ENCODE peak calls at places on chromosome 15, in five cellular contexts. One of them, this sample, is unnamed.
A peak's percentile ranks its signal among the peaks of the same experiment; 100 is the strongest.

GRCh38 chr15:47218295-47218694 is 499.0 kb upstream of the SEMA6D start:
- DNase-seq in ovary: no peak
- DNase-seq in BJ: no peak
- DNase-seq in fibroblast of pulmonary artery: no peak
- DNase-seq in IMR-90: no peak
- DNase-seq in this sample: no peak

GRCh38 chr15:94282269-94283250 is 51.2 kb downstream of the MCTP2 start:
- DNase-seq in fibroblast of pulmonary artery: peak; percentile 14
- DNase-seq in IMR-90: no peak
- DNase-seq in BJ: no peak
- DNase-seq in ovary: no peak
- DNase-seq in this sample: no peak

GRCh38 chr15:84766461-84767005 is 18.1 kb downstream of the ZNF592 start:
- DNase-seq in fibroblast of pulmonary artery: no peak
- DNase-seq in BJ: peak; percentile 46
- DNase-seq in ovary: no peak
- DNase-seq in IMR-90: no peak
- DNase-seq in this sample: no peak

GRCh38 chr15:58241872-58242271 is 103.7 kb downstream of the AQP9 start:
- DNase-seq in fibroblast of pulmonary artery: no peak
- DNase-seq in IMR-90: no peak
- DNase-seq in BJ: no peak
- DNase-seq in ovary: no peak
- DNase-seq in this sample: no peak

GRCh38 chr15:57395292-57395691 is 19.0 kb downstream of the CGNL1 start:
- DNase-seq in fibroblast of pulmonary artery: peak; percentile 66
- DNase-seq in IMR-90: peak; percentile 68
- DNase-seq in BJ: peak; percentile 66
- DNase-seq in ovary: no peak
- DNase-seq in this sample: no peak

GRCh38 chr15:58346361-58346760 is 85.4 kb upstream of the LIPC start:
- DNase-seq in BJ: no peak
- DNase-seq in fibroblast of pulmonary artery: peak; percentile 49
- DNase-seq in IMR-90: no peak
- DNase-seq in ovary: no peak
- DNase-seq in this sample: no peak

GRCh38 chr15:37818152-37818677 is 116.2 kb upstream of the TMCO5A start:
- DNase-seq in ovary: no peak
- DNase-seq in BJ: no peak
- DNase-seq in fibroblast of pulmonary artery: no peak
- DNase-seq in IMR-90: no peak
- DNase-seq in this sample: no peak

GRCh38 chr15:83115831-83116565 is 8.6 kb downstream of the TM6SF1 start:
- DNase-seq in ovary: no peak
- DNase-seq in BJ: no peak
- DNase-seq in fibroblast of pulmonary artery: no peak
- DNase-seq in IMR-90: no peak
- DNase-seq in this sample: no peak

GRCh38 chr15:40493089-40493840 is 22.5 kb downstream of the CHST14 start:
- DNase-seq in ovary: no peak
- DNase-seq in IMR-90: no peak
- DNase-seq in BJ: no peak
- DNase-seq in fibroblast of pulmonary artery: no peak
- DNase-seq in this sample: no peak

GRCh38 chr15:89863918-89864317 is 29.9 kb downstream of the AP3S2 start:
- DNase-seq in BJ: no peak
- DNase-seq in ovary: no peak
- DNase-seq in IMR-90: no peak
- DNase-seq in fibroblast of pulmonary artery: peak; percentile 40
- DNase-seq in this sample: no peak
- TF ChIP-seq CTCF in BJ: peak; percentile 20
- TF ChIP-seq CTCF in ovary: no peak
- TF ChIP-seq CTCF in IMR-90: no peak
- TF ChIP-seq CTCF in fibroblast of pulmonary artery: peak; percentile 6
- TF ChIP-seq CTCF in this sample: no peak

DNA sequence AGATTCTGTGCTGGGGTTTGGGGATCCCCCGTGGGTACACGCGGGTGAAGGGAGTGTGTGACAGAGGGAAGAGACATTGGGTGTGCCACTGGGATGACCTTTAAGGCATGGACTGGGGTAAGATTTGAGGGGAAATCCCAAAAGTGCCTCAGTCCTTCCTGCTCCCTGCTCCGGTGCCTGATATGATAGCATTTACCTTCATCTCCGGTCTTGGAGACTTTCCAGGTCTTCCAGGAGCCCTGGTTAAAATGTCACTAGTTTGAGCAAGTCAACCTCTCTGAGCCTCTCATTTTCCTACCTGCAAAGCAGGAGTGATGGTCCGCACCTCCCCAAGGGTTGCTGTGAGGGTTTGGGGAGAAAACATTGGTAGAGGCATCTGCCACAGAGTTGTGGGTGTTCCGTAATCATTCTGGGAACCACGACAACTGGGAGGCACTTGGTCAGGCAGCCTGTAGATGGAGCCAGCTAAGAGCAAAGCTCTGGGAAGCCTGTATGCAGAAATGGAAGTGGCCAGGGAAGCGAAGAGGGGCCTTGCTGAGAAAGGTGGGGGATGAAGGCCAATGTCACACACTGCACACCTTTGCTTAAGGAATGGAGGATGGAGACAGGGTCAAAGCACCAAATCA is 33.9 kb upstream of the KIF23 start:
- DNase-seq in ovary: no peak
- DNase-seq in BJ: no peak
- DNase-seq in fibroblast of pulmonary artery: peak; percentile 29
- DNase-seq in IMR-90: peak; percentile 21
- DNase-seq in this sample: no peak
- TF ChIP-seq CTCF in ovary: no peak
- TF ChIP-seq CTCF in BJ: peak; percentile 35
- TF ChIP-seq CTCF in fibroblast of pulmonary artery: peak; percentile 38
- TF ChIP-seq CTCF in IMR-90: peak; percentile 29
- TF ChIP-seq CTCF in this sample: peak; percentile 16

GRCh38 chr15:73965094-73965729 is 26.9 kb downstream of the STOML1 start:
- DNase-seq in fibroblast of pulmonary artery: no peak
- DNase-seq in ovary: no peak
- DNase-seq in BJ: no peak
- DNase-seq in IMR-90: no peak
- DNase-seq in this sample: no peak
- TF ChIP-seq CTCF in fibroblast of pulmonary artery: no peak
- TF ChIP-seq CTCF in ovary: no peak
- TF ChIP-seq CTCF in BJ: no peak
- TF ChIP-seq CTCF in IMR-90: no peak
- TF ChIP-seq CTCF in this sample: peak; percentile 31

GRCh38 chr15:51375966-51376640 is 34.6 kb downstream of the GLDN start:
- DNase-seq in fibroblast of pulmonary artery: peak; percentile 24
- DNase-seq in ovary: no peak
- DNase-seq in IMR-90: peak; percentile 80
- DNase-seq in BJ: no peak
- DNase-seq in this sample: no peak

GRCh38 chr15:51377038-51377761 is 35.7 kb downstream of the GLDN start:
- DNase-seq in ovary: no peak
- DNase-seq in BJ: peak; percentile 74
- DNase-seq in fibroblast of pulmonary artery: peak; percentile 41
- DNase-seq in IMR-90: peak; percentile 93
- DNase-seq in this sample: no peak

GRCh38 chr15:51371271-51371670 is 29.8 kb downstream of the GLDN start:
- DNase-seq in ovary: no peak
- DNase-seq in IMR-90: no peak
- DNase-seq in fibroblast of pulmonary artery: no peak
- DNase-seq in BJ: no peak
- DNase-seq in this sample: no peak

GRCh38 chr15:51369451-51369761 is 28.0 kb downstream of the GLDN start:
- DNase-seq in fibroblast of pulmonary artery: no peak
- DNase-seq in BJ: no peak
- DNase-seq in IMR-90: no peak
- DNase-seq in ovary: no peak
- DNase-seq in this sample: no peak

GRCh38 chr15:51374131-51374530 is 32.7 kb downstream of the GLDN start:
- DNase-seq in fibroblast of pulmonary artery: no peak
- DNase-seq in IMR-90: no peak
- DNase-seq in BJ: no peak
- DNase-seq in ovary: no peak
- DNase-seq in this sample: no peak
- TF ChIP-seq CTCF in fibroblast of pulmonary artery: no peak
- TF ChIP-seq CTCF in IMR-90: no peak
- TF ChIP-seq CTCF in BJ: no peak
- TF ChIP-seq CTCF in ovary: no peak
- TF ChIP-seq CTCF in this sample: no peak

GRCh38 chr15:67421105-67421504 is 99.8 kb upstream of the C15orf61 start:
- DNase-seq in BJ: no peak
- DNase-seq in fibroblast of pulmonary artery: no peak
- DNase-seq in IMR-90: no peak
- DNase-seq in ovary: no peak
- DNase-seq in this sample: no peak

GRCh38 chr15:67419705-67420104 is 101.2 kb upstream of the C15orf61 start:
- DNase-seq in IMR-90: no peak
- DNase-seq in BJ: no peak
- DNase-seq in fibroblast of pulmonary artery: no peak
- DNase-seq in ovary: no peak
- DNase-seq in this sample: no peak

GRCh38 chr15:67420137-67420536 is 100.8 kb upstream of the C15orf61 start:
- DNase-seq in IMR-90: no peak
- DNase-seq in fibroblast of pulmonary artery: no peak
- DNase-seq in BJ: no peak
- DNase-seq in ovary: no peak
- DNase-seq in this sample: no peak

GRCh38 chr15:67416891-67417290 is 104.0 kb upstream of the C15orf61 start:
- DNase-seq in ovary: no peak
- DNase-seq in IMR-90: no peak
- DNase-seq in BJ: no peak
- DNase-seq in fibroblast of pulmonary artery: no peak
- DNase-seq in this sample: no peak

DNA sequence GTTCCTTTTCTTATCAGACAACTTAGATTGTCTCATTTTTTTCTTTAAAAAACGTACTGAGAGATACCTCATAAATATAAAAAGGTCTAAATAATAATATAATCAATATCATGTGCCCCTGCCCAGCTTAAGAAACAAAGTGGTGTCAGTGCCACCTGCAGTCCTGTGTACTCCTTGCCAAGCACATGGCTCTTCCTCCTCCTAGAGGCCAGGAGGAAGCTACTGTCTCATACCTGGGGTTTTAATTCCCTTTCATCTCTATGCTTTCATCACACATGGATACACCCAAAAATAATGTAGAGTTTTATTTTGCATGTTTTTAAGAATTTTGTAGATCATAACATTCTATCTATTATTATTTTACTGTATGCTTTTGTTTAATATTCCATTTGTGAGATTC is 98.6 kb upstream of the C15orf61 start:
- DNase-seq in ovary: no peak
- DNase-seq in fibroblast of pulmonary artery: no peak
- DNase-seq in IMR-90: no peak
- DNase-seq in BJ: no peak
- DNase-seq in this sample: no peak
- TF ChIP-seq CTCF in ovary: no peak
- TF ChIP-seq CTCF in fibroblast of pulmonary artery: no peak
- TF ChIP-seq CTCF in IMR-90: no peak
- TF ChIP-seq CTCF in BJ: no peak
- TF ChIP-seq CTCF in this sample: no peak

DNA sequence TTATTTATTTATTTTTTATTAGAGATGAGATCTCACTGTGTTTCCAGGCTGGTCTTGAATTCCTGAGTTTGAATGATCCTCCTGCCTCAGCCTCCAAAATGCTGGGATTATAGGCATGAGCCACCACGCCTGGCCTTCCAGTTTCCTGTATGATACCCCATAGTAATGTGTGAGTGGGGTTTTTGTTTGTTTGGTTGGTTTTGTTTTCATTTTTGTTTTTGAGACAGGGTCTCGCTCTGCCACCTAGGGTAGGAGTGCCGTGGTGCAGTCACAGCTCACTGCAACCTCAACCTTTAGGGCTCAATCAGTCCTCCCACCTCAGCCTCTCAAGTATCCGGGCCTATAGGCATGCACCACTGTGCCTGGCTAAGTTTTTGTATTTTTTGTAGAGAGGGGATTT is 30.9 kb downstream of the GOLM2 start:
- DNase-seq in BJ: no peak
- DNase-seq in IMR-90: no peak
- DNase-seq in fibroblast of pulmonary artery: no peak
- DNase-seq in ovary: no peak
- DNase-seq in this sample: no peak
- TF ChIP-seq CTCF in BJ: no peak
- TF ChIP-seq CTCF in IMR-90: no peak
- TF ChIP-seq CTCF in fibroblast of pulmonary artery: no peak
- TF ChIP-seq CTCF in ovary: no peak
- TF ChIP-seq CTCF in this sample: no peak

DNA sequence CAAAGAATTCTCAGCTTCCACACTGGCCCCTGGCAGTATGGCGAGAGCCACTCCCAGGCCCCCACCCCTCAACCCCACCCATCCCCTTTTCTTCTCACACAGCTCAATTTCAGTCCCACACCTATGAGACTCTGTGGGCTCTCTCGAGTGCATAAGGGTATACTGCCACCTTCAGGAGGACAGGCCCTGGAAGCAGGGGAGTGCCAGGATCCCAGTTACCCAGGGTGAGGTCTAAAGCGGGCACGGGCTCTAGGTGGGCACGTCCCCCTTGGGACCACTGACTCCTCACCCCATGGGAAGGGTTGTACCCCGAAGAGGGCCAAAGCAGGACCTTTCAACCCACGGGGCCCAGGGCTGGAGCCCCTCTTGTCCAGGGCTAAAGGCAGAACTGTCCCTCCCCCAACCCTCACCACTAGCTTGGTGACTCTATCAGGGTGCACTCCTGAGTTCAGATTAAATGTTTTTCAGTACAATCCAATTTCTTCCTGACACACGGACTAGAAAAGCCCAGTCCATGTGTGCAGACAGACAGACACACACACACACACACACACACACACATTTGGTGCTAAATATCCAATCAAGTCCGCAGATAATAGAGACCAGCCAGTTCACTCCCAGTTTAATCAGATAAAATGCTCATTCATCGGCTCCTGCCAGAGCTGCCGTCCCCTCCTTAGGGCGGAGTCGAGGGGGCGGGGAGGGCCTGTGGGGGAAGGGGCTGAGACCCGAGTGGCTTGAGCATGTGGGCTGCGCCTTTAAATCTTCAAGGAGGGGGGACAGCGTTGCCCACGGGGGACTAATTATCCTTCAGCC is 59.4 kb downstream of the CYP11A1 start:
- DNase-seq in IMR-90: peak; percentile 52
- DNase-seq in BJ: no peak
- DNase-seq in fibroblast of pulmonary artery: peak; percentile 76
- DNase-seq in ovary: peak; percentile 73
- DNase-seq in this sample: peak; percentile 47
- TF ChIP-seq CTCF in IMR-90: peak; percentile 82
- TF ChIP-seq CTCF in BJ: peak; percentile 91
- TF ChIP-seq CTCF in fibroblast of pulmonary artery: peak; percentile 84
- TF ChIP-seq CTCF in ovary: peak; percentile 36
- TF ChIP-seq CTCF in this sample: peak; percentile 69

GRCh38 chr15:52679232-52680040 is at the start of gene ATOSA:
- DNase-seq in fibroblast of pulmonary artery: peak; percentile 87
- DNase-seq in IMR-90: peak; percentile 84
- DNase-seq in ovary: peak; percentile 91
- DNase-seq in BJ: no peak
- DNase-seq in this sample: peak; percentile 83
- TF ChIP-seq CTCF in fibroblast of pulmonary artery: no peak
- TF ChIP-seq CTCF in IMR-90: peak; percentile 7
- TF ChIP-seq CTCF in ovary: no peak
- TF ChIP-seq CTCF in BJ: peak; percentile 21
- TF ChIP-seq CTCF in this sample: peak; percentile 19

This sample was measured in neural crest cell.